ENCODE peak calls at places on chromosomes 11 and 22, in nine cellular contexts. N is progenitor cell of endocrine pancreas, X is epithelial cell of esophagus, Q is Caco-2, B is endothelial cell, O is heart right ventricle, K is tibial artery, W is glutamatergic neuron, V is GM10248. G is an unnamed sample.

GRCh38 chr11:1122356-1123002 is 35.3 kb upstream of the MUC5AC start:
- DNase-seq in X (no peak), O (no peak), W (no peak), B (no peak), N (peak; percentile 6), V (no peak), K (peak; percentile 11), Q (no peak), G (peak; percentile 66)

GRCh38 chr11:13030857-13031256 is 21.7 kb downstream of the RASSF10 start:
- DNase-seq in X (peak; percentile 38), B (no peak), W (no peak), N (no peak), K (no peak), O (peak; percentile 62), V (no peak), Q (no peak), G (no peak)

GRCh38 chr11:122045181-122045586 is 70.8 kb downstream of the BLID start:
- DNase-seq in Q (no peak), N (no peak), V (no peak), O (no peak), X (peak; percentile 97), K (no peak), W (no peak), B (no peak), G (no peak)

GRCh38 chr11:46239801-46240061 is 37.7 kb upstream of the CREB3L1 start:
- DNase-seq in W (no peak), B (no peak), K (no peak), X (peak; percentile 90), Q (no peak), O (no peak), N (no peak), V (no peak), G (no peak)

GRCh38 chr11:66459138-66459778 is 7.4 kb upstream of the PELI3 start:
- DNase-seq in N (no peak), X (no peak), K (no peak), V (peak; percentile 39), W (no peak), Q (peak; percentile 39), O (no peak), B (no peak), G (no peak)

GRCh38 chr11:74299000-74299399 is 12.4 kb downstream of the P4HA3 start:
- DNase-seq in K (no peak), V (no peak), B (no peak), N (no peak), Q (no peak), W (no peak), O (no peak), X (no peak), G (no peak)

GRCh38 chr11:1341928-1342524 is 32.6 kb upstream of the TOLLIP start:
- DNase-seq in X (no peak), N (no peak), V (no peak), O (no peak), B (no peak), Q (no peak), W (no peak), K (no peak), G (no peak)

GRCh38 chr11:60982184-60982583 is 10.7 kb downstream of the CD6 start:
- DNase-seq in O (no peak), Q (no peak), B (no peak), W (no peak), X (no peak), K (no peak), V (no peak), N (no peak), G (no peak)

GRCh38 chr11:2776351-2777061 is 76.7 kb upstream of the KCNQ1OT1 start:
- DNase-seq in Q (no peak), B (peak; percentile 1), K (peak; percentile 17), O (no peak), V (no peak), N (peak; percentile 8), W (peak; percentile 17), X (no peak), G (peak; percentile 65)

GRCh38 chr22:28025333-28025732 is 106.3 kb upstream of the PITPNB start:
- DNase-seq in Q (no peak), V (no peak), W (no peak), O (no peak), X (no peak), N (no peak), B (no peak), K (no peak), G (no peak)

GRCh38 chr22:42841444-42841843 is 15.6 kb downstream of the ARFGAP3 start:
- DNase-seq in O (no peak), W (no peak), V (no peak), N (no peak), Q (no peak), K (no peak), X (peak; percentile 23), B (no peak), G (no peak)

GRCh38 chr11:62169448-62169847 is 20.6 kb upstream of the SCGB1D1 start:
- DNase-seq in B (no peak), W (no peak), O (peak; percentile 63), K (no peak), Q (no peak), V (no peak), N (no peak), X (no peak), G (no peak)

GRCh38 chr22:42444060-42444904 is 12.1 kb upstream of the NFAM1 start:
- DNase-seq in K (peak; percentile 84), N (peak; percentile 86), X (peak; percentile 91), B (peak; percentile 85), O (peak; percentile 84), Q (peak; percentile 80), W (peak; percentile 93), V (peak; percentile 80), G (peak; percentile 88)

GRCh38 chr11:62449451-62449851 is 30.6 kb downstream of the SCGB1A1 start:
- DNase-seq in V (no peak), Q (no peak), N (no peak), W (no peak), X (peak; percentile 10), B (no peak), O (no peak), K (no peak), G (no peak)

GRCh38 chr11:75946531-75947530 is 131.8 kb downstream of the UVRAG start:
- DNase-seq in Q (no peak), B (no peak), K (peak; percentile 25), O (no peak), V (no peak), W (no peak), N (no peak), X (peak; percentile 52), G (no peak)

GRCh38 chr11:62044639-62045121 is 77.2 kb upstream of the FTH1 start:
- DNase-seq in B (no peak), W (no peak), V (no peak), X (peak; percentile 20), O (no peak), N (no peak), K (no peak), Q (no peak), G (no peak)

GRCh38 chr22:36486619-36487384 is 5.4 kb upstream of the TXN2 start:
- DNase-seq in B (peak; percentile 41), O (no peak), V (no peak), W (no peak), K (no peak), Q (peak; percentile 55), N (peak; percentile 32), X (peak; percentile 63), G (no peak)

GRCh38 chr22:23099525-23099792 is 29.1 kb downstream of the GNAZ start:
- DNase-seq in K (no peak), X (no peak), W (no peak), Q (no peak), N (no peak), V (no peak), O (no peak), B (no peak), G (no peak)

GRCh38 chr11:67630943-67631331 is 1.2 kb upstream of the NUDT8 start:
- DNase-seq in B (no peak), O (no peak), K (no peak), W (no peak), X (no peak), V (no peak), Q (no peak), N (no peak), G (no peak)
- TF ChIP-seq CTCF in B (no peak), O (no peak), K (no peak), W (peak; percentile 47), X (no peak), V (no peak), Q (no peak), N (no peak), G (peak; percentile 12)

GRCh38 chr11:64305691-64306562 is 603 bp downstream of the ESRRA start:
- DNase-seq in W (peak; percentile 67), O (peak; percentile 73), B (peak; percentile 63), Q (peak; percentile 97), N (peak; percentile 75), X (peak; percentile 40), V (peak; percentile 49), K (peak; percentile 54), G (no peak)
- TF ChIP-seq CTCF in W (peak; percentile 28), O (peak; percentile 55), B (peak; percentile 62), Q (peak; percentile 66), N (peak; percentile 57), X (peak; percentile 17), V (peak; percentile 41), K (peak; percentile 11), G (peak; percentile 60)

GRCh38 chr11:35794850-35795249 is 132.3 kb downstream of the TRIM44 start:
- DNase-seq in W (no peak), X (peak; percentile 80), K (no peak), B (no peak), V (no peak), N (no peak), Q (no peak), O (no peak), G (no peak)
- TF ChIP-seq CTCF in W (no peak), X (no peak), K (no peak), B (no peak), V (no peak), N (no peak), Q (no peak), O (no peak), G (no peak)

GRCh38 chr11:36157151-36157519 is 132.1 kb downstream of the COMMD9 start:
- DNase-seq in N (no peak), B (no peak), X (no peak), Q (no peak), V (no peak), O (no peak), W (no peak), K (no peak), G (no peak)
- TF ChIP-seq CTCF in N (no peak), B (no peak), X (no peak), Q (no peak), V (no peak), O (no peak), W (no peak), K (no peak), G (no peak)

DNA sequence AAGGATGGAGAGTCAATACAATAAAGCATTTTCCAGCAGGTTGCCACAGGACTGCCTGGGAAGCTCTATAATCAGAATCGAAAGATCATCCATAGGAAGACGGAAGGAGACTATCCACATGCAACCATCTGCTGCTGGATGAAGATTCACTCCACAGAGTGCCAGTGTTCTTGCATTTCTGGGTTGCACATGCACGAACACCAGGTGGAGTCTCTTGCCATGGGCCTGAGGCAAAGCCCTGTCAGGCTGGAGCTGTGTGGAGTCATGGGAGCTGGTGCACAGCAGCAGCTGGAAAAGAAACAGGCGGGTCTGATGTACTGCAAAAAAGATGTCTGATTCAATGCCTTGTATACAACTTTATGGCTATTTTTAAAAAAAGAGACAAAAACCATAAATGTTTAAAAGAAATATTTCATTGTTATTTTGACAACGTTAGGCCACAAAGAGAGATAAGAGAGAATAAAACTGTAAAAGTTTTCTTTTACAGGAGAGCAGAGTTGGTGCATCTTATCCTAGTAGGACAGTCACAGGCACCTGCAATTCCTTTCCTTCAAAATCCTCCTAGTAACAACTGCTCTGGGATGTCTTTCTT is 12.9 kb upstream of the FAT3 start:
- DNase-seq in Q (peak; percentile 80), V (no peak), N (peak; percentile 24), B (peak; percentile 39), W (peak; percentile 40), X (peak; percentile 58), K (no peak), O (peak; percentile 12), G (no peak)
- TF ChIP-seq CTCF in Q (peak; percentile 90), V (no peak), N (peak; percentile 57), B (no peak), W (peak; percentile 17), X (peak; percentile 69), K (peak; percentile 57), O (peak; percentile 46), G (peak; percentile 64)

G was measured in type B pancreatic cell.